ENCODE peak calls at places on chromosomes 12 and 14, in five cellular contexts. W is bronchial epithelial cell, D is Peyer's patch, L is suprapubic skin, E is breast epithelium. X is an unnamed sample.

GRCh38 chr12:93427779-93428564 is 13.8 kb downstream of the UBE2N start:
- DNase-seq in W (peak; percentile 48), E (no peak), D (no peak), L (no peak), X (no peak)

GRCh38 chr12:100154472-100155247 is 12.0 kb upstream of the BLTP3B start:
- DNase-seq in D (peak; percentile 90), W (peak; percentile 53), E (no peak), L (peak; percentile 79), X (peak; percentile 67)

GRCh38 chr12:46628176-46628575 is 197.6 kb downstream of the SLC38A4 start:
- DNase-seq in L (no peak), E (no peak), D (no peak), W (no peak), X (no peak)

GRCh38 chr12:118611295-118611694 is 234.9 kb downstream of the SUDS3 start:
- DNase-seq in E (no peak), L (no peak), W (no peak), D (no peak), X (no peak)

GRCh38 chr12:57772429-57773322 is at the start of gene EEF1AKMT3:
- DNase-seq in L (peak; percentile 89), W (no peak), D (peak; percentile 81), E (peak; percentile 71), X (no peak)

GRCh38 chr14:66628646-66629045 is 120.7 kb downstream of the GPHN start:
- DNase-seq in L (no peak), D (no peak), W (no peak), E (no peak), X (no peak)

GRCh38 chr14:102590667-102591099 is 1.8 kb upstream of the RCOR1 start:
- DNase-seq in W (peak; percentile 59), D (peak; percentile 80), L (no peak), E (no peak), X (peak; percentile 18)

GRCh38 chr12:88639361-88639760 is 59.1 kb upstream of the KITLG start:
- DNase-seq in D (no peak), L (no peak), W (no peak), E (no peak), X (no peak)

GRCh38 chr14:104864267-104865068 is 600 bp upstream of the CEP170B start:
- DNase-seq in E (peak; percentile 67), L (peak; percentile 84), W (peak; percentile 74), D (peak; percentile 93), X (no peak)

GRCh38 chr14:99899578-99900178 is 106.5 kb downstream of the EML1 start:
- DNase-seq in D (no peak), W (peak; percentile 31), E (no peak), L (no peak), X (no peak)

GRCh38 chr14:90805662-90806548 is 10.3 kb downstream of the TTC7B start:
- DNase-seq in E (no peak), L (no peak), W (no peak), D (no peak), X (no peak)

GRCh38 chr12:89350260-89350659 is 2.0 kb downstream of the DUSP6 start:
- DNase-seq in W (no peak), D (no peak), E (no peak), L (no peak), X (no peak)

GRCh38 chr14:69056389-69056788 is 77.3 kb upstream of the ACTN1 start:
- DNase-seq in D (no peak), W (no peak), E (no peak), L (no peak), X (no peak)

GRCh38 chr14:49954171-49954631 is 61.3 kb downstream of the ARF6 start:
- DNase-seq in W (peak; percentile 81), E (no peak), L (no peak), D (peak; percentile 43), X (no peak)

GRCh38 chr12:124737040-124737419 is 126.6 kb downstream of the SCARB1 start:
- DNase-seq in D (no peak), W (no peak), E (no peak), L (no peak), X (no peak)

GRCh38 chr12:188910-189621 is 24.9 kb downstream of the SLC6A12 start:
- DNase-seq in E (no peak), W (no peak), L (no peak), D (peak; percentile 69), X (peak; percentile 41)

GRCh38 chr12:91954326-91954725 is 191.3 kb downstream of the BTG1 start:
- DNase-seq in D (no peak), W (no peak), L (no peak), E (no peak), X (no peak)

GRCh38 chr12:89863968-89864367 is 155.3 kb upstream of the ATP2B1 start:
- DNase-seq in D (no peak), E (no peak), W (no peak), L (no peak), X (no peak)

GRCh38 chr14:22748691-22749090 is 17.8 kb upstream of the OXA1L start:
- DNase-seq in E (no peak), L (no peak), D (no peak), W (no peak), X (no peak)

GRCh38 chr12:55682087-55682796 is 25.5 kb downstream of the ITGA7 start:
- DNase-seq in E (no peak), L (no peak), D (peak; percentile 67), W (no peak), X (no peak)

GRCh38 chr12:55683676-55684075 is 24.0 kb downstream of the ITGA7 start:
- DNase-seq in W (no peak), D (no peak), E (no peak), L (no peak), X (no peak)

GRCh38 chr12:55679691-55680090 is 28.0 kb downstream of the ITGA7 start:
- DNase-seq in W (no peak), E (no peak), D (no peak), L (no peak), X (no peak)

GRCh38 chr12:55684761-55685370 is 22.8 kb downstream of the ITGA7 start:
- DNase-seq in E (no peak), L (no peak), D (no peak), W (no peak), X (no peak)

GRCh38 chr12:55681142-55682077 is 26.3 kb downstream of the ITGA7 start:
- DNase-seq in W (peak; percentile 57), D (peak; percentile 88), E (no peak), L (no peak), X (no peak)
- TF ChIP-seq CTCF in W (peak; percentile 49), D (peak; percentile 56), E (no peak), L (peak; percentile 3), X (no peak)

GRCh38 chr14:26330982-26331381 is 266.9 kb downstream of the NOVA1 start:
- DNase-seq in L (no peak), W (no peak), D (no peak), E (no peak), X (no peak)

GRCh38 chr14:26328766-26329165 is 269.1 kb downstream of the NOVA1 start:
- DNase-seq in D (no peak), L (no peak), W (no peak), E (no peak), X (no peak)

GRCh38 chr14:26334288-26334687 is 263.5 kb downstream of the NOVA1 start:
- DNase-seq in L (no peak), W (peak; percentile 85), D (no peak), E (no peak), X (no peak)

GRCh38 chr14:26332966-26333365 is 264.9 kb downstream of the NOVA1 start:
- DNase-seq in D (peak; percentile 45), W (peak; percentile 88), E (no peak), L (no peak), X (no peak)
- TF ChIP-seq CTCF in D (no peak), W (no peak), E (no peak), L (no peak), X (no peak)

DNA sequence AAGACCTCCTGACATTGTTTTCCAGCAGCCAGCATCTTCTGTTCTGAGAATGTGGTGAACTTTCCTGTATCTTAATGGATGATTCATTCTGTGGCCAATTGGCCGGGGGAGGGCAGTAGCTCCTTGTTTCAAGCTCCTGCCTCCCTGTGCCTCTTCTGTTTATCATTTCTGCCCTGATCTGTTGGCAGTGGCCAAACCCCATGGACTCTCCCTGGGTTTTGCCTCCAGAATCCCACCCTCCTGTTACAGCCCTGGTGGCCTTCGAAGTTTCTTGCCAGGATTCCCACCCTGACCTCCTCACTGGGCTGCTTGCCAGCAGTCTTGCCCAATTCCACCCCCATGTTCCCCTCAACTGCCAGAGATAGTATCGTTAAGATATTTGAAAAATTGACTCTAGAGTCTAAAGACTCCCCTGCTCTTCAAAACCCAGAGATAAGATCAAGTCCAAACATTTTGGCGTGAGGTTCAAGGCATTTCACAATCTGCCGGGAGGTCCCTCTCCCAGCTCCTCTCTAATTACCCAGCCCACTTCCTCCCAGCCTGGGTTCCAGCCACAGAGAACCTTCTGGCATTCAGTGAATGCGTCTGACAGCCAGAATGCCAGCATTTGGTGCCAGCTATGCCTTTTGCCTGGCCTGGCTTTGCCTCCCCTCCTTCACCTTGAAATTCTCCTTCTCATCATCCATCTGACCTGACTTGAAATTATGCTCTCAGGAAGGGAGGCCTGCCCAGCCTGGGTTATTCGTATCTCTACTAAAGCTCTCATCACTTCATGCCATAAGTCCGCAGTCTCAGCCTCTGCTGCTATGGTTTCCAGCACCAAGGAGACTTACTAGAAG is 37.7 kb upstream of the TXNRD1 start:
- DNase-seq in E (peak; percentile 61), W (peak; percentile 70), D (peak; percentile 73), L (peak; percentile 83), X (no peak)
- TF ChIP-seq CTCF in E (peak; percentile 22), W (peak; percentile 38), D (no peak), L (no peak), X (no peak)

GRCh38 chr14:21711360-21711961 is 37.8 kb upstream of the OR4E1 start:
- DNase-seq in D (peak; percentile 55), W (peak; percentile 44), E (no peak), L (no peak), X (no peak)
- TF ChIP-seq CTCF in D (peak; percentile 76), W (peak; percentile 69), E (peak; percentile 56), L (peak; percentile 54), X (peak; percentile 79)

GRCh38 chr12:8817856-8818255 is 4.6 kb upstream of the A2ML1 start:
- DNase-seq in W (no peak), D (no peak), L (no peak), E (no peak), X (no peak)
- TF ChIP-seq CTCF in W (no peak), D (no peak), L (no peak), E (no peak), X (no peak)

GRCh38 chr14:25537846-25538455 is 488.0 kb upstream of the STXBP6 start:
- DNase-seq in W (peak; percentile 3), D (no peak), L (no peak), E (no peak), X (no peak)
- TF ChIP-seq CTCF in W (peak; percentile 23), D (peak; percentile 20), L (no peak), E (no peak), X (peak; percentile 31)

GRCh38 chr14:32104803-32105202 is 27.7 kb downstream of the ARHGAP5 start:
- DNase-seq in D (no peak), L (no peak), W (no peak), E (no peak), X (no peak)
- TF ChIP-seq CTCF in D (no peak), L (no peak), W (no peak), E (no peak), X (no peak)

GRCh38 chr14:83940253-83940652 is 1589.7 kb upstream of the FLRT2 start:
- DNase-seq in L (no peak), W (no peak), E (no peak), D (no peak), X (no peak)
- TF ChIP-seq CTCF in L (no peak), W (no peak), E (no peak), D (no peak), X (no peak)

DNA sequence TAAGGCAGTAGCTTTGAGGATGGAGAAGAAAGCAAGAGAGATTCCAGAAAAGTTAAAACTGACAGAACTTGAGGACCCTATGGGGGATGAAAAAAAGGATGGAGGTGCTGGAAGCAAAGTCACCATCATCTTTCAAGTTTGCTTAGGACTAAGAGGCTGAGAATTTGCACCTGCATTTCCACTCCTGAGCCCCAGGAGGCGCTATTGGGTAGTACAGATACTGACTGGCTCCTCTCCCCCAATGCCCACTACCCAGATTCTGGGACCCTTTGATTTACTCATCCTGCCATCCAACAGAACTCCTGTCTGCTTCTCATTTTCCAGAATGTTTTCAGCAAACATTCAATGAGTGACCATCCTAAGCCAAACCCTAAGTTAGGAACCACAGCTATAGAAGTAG is 34.0 kb upstream of the CMKLR1 start:
- DNase-seq in W (no peak), E (no peak), L (no peak), D (no peak), X (no peak)
- TF ChIP-seq CTCF in W (peak; percentile 1), E (no peak), L (no peak), D (no peak), X (no peak)